ENCODE peak calls at places on chromosome 22, in four cellular contexts. One of them, this sample, is unnamed.

GRCh38 chr22:37638351-37639069 is 959 bp upstream of the SH3BP1 start:
- DNase-seq in gastrocnemius medialis: no peak
- DNase-seq in erythroblast: peak
- DNase-seq in ovary: no peak
- DNase-seq in this sample: no peak

GRCh38 chr22:41289681-41290080 is 3.7 kb upstream of the RANGAP1 start:
- DNase-seq in gastrocnemius medialis: no peak
- DNase-seq in ovary: no peak
- DNase-seq in erythroblast: no peak
- DNase-seq in this sample: no peak

GRCh38 chr22:41250127-41250526 is 9.4 kb upstream of the CHADL start:
- DNase-seq in gastrocnemius medialis: no peak
- DNase-seq in erythroblast: no peak
- DNase-seq in ovary: no peak
- DNase-seq in this sample: no peak

GRCh38 chr22:44137415-44137814 is 43.3 kb upstream of the PARVG start:
- DNase-seq in gastrocnemius medialis: no peak
- DNase-seq in ovary: no peak
- DNase-seq in erythroblast: no peak
- DNase-seq in this sample: no peak

GRCh38 chr22:37207981-37208380 is 4.3 kb downstream of the SSTR3 start:
- DNase-seq in gastrocnemius medialis: no peak
- DNase-seq in ovary: no peak
- DNase-seq in erythroblast: no peak
- DNase-seq in this sample: no peak

GRCh38 chr22:46537221-46537945 is at the start of gene CELSR1:
- DNase-seq in gastrocnemius medialis: no peak
- DNase-seq in erythroblast: no peak
- DNase-seq in ovary: no peak
- DNase-seq in this sample: no peak

GRCh38 chr22:48952256-48953102 is 875.2 kb downstream of the BRD1 start:
- DNase-seq in gastrocnemius medialis: no peak
- DNase-seq in erythroblast: no peak
- DNase-seq in ovary: no peak
- DNase-seq in this sample: no peak

GRCh38 chr22:46800102-46800857 is 37.8 kb downstream of the TBC1D22A start:
- DNase-seq in ovary: no peak
- DNase-seq in erythroblast: no peak
- DNase-seq in gastrocnemius medialis: no peak
- DNase-seq in this sample: no peak

GRCh38 chr22:43185860-43186261 is 1.1 kb downstream of the TTLL12 start:
- DNase-seq in erythroblast: peak
- DNase-seq in gastrocnemius medialis: peak
- DNase-seq in ovary: peak
- DNase-seq in this sample: no peak

DNA sequence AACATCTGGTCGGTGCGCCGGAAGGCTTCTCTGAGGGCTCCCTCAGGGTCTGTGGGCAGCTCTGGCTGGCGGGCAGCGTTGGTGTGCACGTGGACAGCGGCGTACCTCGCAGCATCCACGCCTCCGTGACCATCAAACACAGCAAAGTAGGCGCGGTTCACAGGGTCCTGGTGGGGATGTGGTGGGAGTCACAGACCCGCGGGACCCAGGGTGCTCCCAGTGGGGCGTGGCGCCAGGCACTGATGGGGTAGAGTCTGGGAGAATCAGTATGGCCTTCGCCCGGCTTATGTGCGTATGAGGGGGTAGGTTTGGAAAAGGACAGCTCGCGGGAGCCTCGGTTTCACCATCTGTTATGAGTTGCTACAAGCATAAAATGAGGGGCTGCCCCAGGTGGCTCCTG is 19.2 kb downstream of the PPM1F start:
- DNase-seq in ovary: no peak
- DNase-seq in erythroblast: no peak
- DNase-seq in gastrocnemius medialis: no peak
- DNase-seq in this sample: no peak
- TF ChIP-seq POLR2A in ovary: no peak
- TF ChIP-seq POLR2A in erythroblast: no peak
- TF ChIP-seq POLR2A in gastrocnemius medialis: no peak
- TF ChIP-seq POLR2A in this sample: no peak

DNA sequence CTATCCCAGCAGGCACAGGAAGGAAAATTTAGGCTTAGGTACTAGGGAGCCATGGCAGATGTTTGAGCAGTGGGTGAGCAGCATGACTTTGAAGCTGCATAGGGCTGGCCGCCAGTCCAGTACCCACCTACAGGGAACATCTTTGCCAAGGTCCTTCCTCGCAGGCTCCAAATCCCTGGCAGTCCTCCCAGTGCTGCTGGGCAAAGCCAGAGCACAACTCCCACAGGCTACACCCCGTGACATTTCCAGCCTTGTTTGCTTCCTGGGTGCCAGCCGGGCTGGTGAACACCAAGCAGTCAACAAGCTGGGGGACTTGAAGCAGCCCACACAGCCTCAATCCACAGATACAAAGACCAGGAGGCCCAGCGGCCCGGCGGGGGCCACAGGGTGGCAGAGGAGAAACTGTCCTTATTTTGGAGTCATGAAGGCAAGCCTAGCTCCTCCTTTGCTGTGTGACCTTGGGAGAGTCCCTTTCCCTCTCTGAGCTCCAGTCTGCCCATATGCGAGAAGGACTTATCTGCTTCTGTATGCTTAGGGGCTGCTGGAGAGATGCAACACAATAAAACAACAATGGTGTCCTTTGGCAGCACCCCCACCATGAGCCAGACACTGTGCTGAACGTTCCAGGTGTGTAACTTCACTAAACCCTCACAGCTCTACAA is 28.0 kb downstream of the TPST2 start:
- DNase-seq in erythroblast: no peak
- DNase-seq in ovary: no peak
- DNase-seq in gastrocnemius medialis: peak
- DNase-seq in this sample: no peak
- TF ChIP-seq POLR2A in erythroblast: no peak
- TF ChIP-seq POLR2A in ovary: no peak
- TF ChIP-seq POLR2A in gastrocnemius medialis: no peak
- TF ChIP-seq POLR2A in this sample: no peak

GRCh38 chr22:28917747-28918543 is 34.6 kb downstream of the ZNRF3 start:
- DNase-seq in gastrocnemius medialis: no peak
- DNase-seq in ovary: peak
- DNase-seq in erythroblast: no peak
- DNase-seq in this sample: peak

GRCh38 chr22:28911279-28911640 is 27.9 kb downstream of the ZNRF3 start:
- DNase-seq in erythroblast: no peak
- DNase-seq in ovary: no peak
- DNase-seq in gastrocnemius medialis: no peak
- DNase-seq in this sample: no peak

GRCh38 chr22:28920757-28921584 is 37.6 kb downstream of the ZNRF3 start:
- DNase-seq in ovary: no peak
- DNase-seq in gastrocnemius medialis: no peak
- DNase-seq in erythroblast: no peak
- DNase-seq in this sample: no peak

GRCh38 chr22:28911777-28912669 is 28.7 kb downstream of the ZNRF3 start:
- DNase-seq in gastrocnemius medialis: no peak
- DNase-seq in erythroblast: no peak
- DNase-seq in ovary: peak
- DNase-seq in this sample: no peak

DNA sequence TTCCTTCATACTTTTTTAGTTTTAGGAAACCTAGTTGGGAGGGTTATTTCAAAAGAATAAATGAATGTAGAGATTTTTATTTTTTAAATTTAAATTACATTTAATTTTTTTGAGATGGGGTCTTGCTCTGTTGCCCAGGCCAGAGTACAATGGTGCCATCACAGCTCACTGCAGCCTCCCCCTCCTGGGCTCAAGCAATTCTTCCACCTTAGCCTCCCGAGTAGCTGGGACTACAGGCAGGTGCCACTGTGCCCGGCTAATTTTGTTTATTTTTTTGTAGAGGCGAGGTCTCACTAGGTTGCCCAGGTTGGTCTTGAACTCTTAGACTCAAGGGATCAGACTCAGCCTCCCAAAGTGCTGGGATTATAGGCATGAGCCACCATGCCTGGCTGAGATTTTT is 32.6 kb downstream of the ZNRF3 start:
- DNase-seq in gastrocnemius medialis: no peak
- DNase-seq in erythroblast: no peak
- DNase-seq in ovary: no peak
- DNase-seq in this sample: no peak
- TF ChIP-seq POLR2A in gastrocnemius medialis: no peak
- TF ChIP-seq POLR2A in erythroblast: no peak
- TF ChIP-seq POLR2A in ovary: no peak
- TF ChIP-seq POLR2A in this sample: no peak

GRCh38 chr22:25698986-25699385 is 43.0 kb upstream of the MYO18B start:
- DNase-seq in ovary: no peak
- DNase-seq in erythroblast: no peak
- DNase-seq in gastrocnemius medialis: no peak
- DNase-seq in this sample: no peak

GRCh38 chr22:25700996-25701815 is 40.8 kb upstream of the MYO18B start:
- DNase-seq in erythroblast: no peak
- DNase-seq in gastrocnemius medialis: peak
- DNase-seq in ovary: no peak
- DNase-seq in this sample: no peak

GRCh38 chr22:25702571-25703167 is 39.3 kb upstream of the MYO18B start:
- DNase-seq in gastrocnemius medialis: no peak
- DNase-seq in ovary: no peak
- DNase-seq in erythroblast: no peak
- DNase-seq in this sample: no peak

GRCh38 chr22:25704701-25705100 is 37.3 kb upstream of the MYO18B start:
- DNase-seq in erythroblast: no peak
- DNase-seq in gastrocnemius medialis: no peak
- DNase-seq in ovary: no peak
- DNase-seq in this sample: no peak

DNA sequence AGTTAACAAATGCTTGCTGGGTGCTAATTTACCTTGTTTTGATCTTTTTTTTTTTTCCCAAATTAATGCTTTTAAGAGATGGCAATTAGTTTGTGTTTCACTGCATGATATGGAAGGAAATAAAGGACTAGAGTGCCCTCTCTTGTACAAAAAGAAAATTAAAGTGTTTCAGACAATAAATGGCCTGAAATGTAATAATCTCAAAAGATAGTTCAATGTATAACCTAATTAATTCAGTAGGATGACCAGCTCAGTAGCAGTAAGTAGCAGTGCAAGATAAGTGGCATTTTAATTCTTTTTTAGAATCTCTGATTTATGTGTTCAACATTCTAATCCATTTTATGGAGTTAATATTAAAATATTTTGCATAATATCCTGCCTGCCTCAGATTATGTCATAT is 39.9 kb upstream of the MYO18B start:
- DNase-seq in gastrocnemius medialis: no peak
- DNase-seq in erythroblast: peak
- DNase-seq in ovary: no peak
- DNase-seq in this sample: no peak
- TF ChIP-seq POLR2A in gastrocnemius medialis: no peak
- TF ChIP-seq POLR2A in erythroblast: no peak
- TF ChIP-seq POLR2A in ovary: no peak
- TF ChIP-seq POLR2A in this sample: no peak

DNA sequence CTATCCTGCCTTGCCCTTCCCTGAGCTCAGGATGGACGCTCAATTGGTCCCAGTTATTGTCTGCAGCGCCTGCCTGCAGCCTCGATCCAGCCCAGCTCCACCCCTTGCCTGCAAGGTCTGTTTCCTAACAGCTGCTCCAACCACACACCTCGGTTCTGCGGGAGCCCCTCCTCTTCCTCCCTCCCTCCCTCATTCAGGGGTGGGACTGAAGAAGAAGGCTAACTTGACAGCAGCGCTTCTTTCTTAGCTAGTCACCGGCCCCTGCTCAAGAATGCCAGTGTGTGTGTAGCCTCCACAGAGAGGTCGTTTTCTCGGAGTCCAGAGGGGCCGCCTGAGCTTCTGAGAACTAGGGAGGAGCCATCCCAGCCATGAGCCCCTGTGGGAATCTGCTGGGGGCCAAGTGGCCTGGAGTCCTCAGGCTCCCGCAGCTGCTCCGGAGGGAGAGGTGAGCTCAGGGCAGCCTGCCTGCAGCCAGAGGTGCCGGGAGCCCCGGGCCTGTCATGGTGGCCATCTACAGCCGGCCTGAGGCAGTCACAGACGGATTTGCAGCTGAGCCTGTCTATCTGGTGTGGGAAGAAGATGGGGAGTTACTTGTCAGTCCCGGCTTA is 36.1 kb downstream of the LIMK2 start:
- DNase-seq in erythroblast: peak
- DNase-seq in gastrocnemius medialis: peak
- DNase-seq in ovary: peak
- DNase-seq in this sample: peak
- TF ChIP-seq POLR2A in erythroblast: no peak
- TF ChIP-seq POLR2A in gastrocnemius medialis: peak
- TF ChIP-seq POLR2A in ovary: peak
- TF ChIP-seq POLR2A in this sample: peak

DNA sequence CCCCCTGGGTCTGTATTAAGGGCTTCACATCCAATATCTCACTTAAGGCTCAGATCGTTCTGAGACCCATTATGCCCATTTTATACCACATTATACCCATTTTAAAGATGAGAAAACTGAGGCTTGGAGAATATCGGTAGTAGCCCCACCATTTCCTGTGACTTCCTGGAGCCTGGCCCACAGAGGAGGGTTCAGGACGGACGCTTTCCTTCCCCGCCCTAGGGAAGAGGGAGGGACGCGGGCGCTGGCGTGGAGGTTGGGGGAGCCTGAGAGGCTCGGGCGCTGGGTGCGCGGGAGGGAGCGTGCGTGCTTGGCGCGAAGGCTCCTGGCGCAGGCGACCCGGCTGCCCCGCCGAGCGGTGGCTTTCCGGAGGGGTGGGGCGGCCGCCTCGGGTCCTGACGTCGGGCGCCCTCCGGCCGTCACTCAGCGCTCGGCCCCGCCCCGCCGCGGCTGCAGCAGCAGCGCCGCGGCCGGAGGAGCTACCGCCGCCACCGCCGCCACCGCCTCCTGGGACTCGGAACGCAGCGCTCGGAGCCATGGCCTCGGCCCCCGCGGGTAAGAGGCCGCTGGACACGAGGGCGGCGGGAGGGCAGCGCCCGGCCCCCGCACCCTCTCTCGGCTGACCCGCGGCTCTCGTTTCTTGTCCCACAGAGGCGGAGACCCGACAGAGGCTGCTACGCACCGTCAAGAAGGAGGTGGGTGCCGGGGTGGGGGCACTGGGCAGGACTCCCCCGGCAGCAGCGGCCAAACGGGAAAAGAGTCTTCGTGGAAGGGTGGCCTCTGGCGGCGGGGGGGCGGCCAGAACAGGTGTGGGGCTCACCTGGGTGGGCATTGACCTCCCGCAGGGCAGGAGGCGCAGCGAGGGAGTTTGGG is at the start of gene SGSM1:
- DNase-seq in erythroblast: peak
- DNase-seq in gastrocnemius medialis: peak
- DNase-seq in ovary: peak
- DNase-seq in this sample: peak
- TF ChIP-seq POLR2A in erythroblast: peak
- TF ChIP-seq POLR2A in gastrocnemius medialis: peak
- TF ChIP-seq POLR2A in ovary: peak
- TF ChIP-seq POLR2A in this sample: peak

GRCh38 chr22:38706885-38707180 is 1.1 kb downstream of the GTPBP1 start:
- DNase-seq in erythroblast: no peak
- DNase-seq in gastrocnemius medialis: no peak
- DNase-seq in ovary: no peak
- DNase-seq in this sample: no peak

GRCh38 chr22:38707984-38708383 is 2.2 kb downstream of the GTPBP1 start:
- DNase-seq in erythroblast: peak
- DNase-seq in ovary: no peak
- DNase-seq in gastrocnemius medialis: no peak
- DNase-seq in this sample: no peak

GRCh38 chr22:38705235-38706100 is at the start of gene GTPBP1:
- DNase-seq in ovary: peak
- DNase-seq in gastrocnemius medialis: peak
- DNase-seq in erythroblast: peak
- DNase-seq in this sample: peak

GRCh38 chr22:38706101-38706884 is 549 bp downstream of the GTPBP1 start:
- DNase-seq in ovary: peak
- DNase-seq in erythroblast: peak
- DNase-seq in gastrocnemius medialis: peak
- DNase-seq in this sample: no peak

GRCh38 chr22:38707346-38707745 is 1.6 kb downstream of the GTPBP1 start:
- DNase-seq in ovary: no peak
- DNase-seq in erythroblast: peak
- DNase-seq in gastrocnemius medialis: no peak
- DNase-seq in this sample: no peak
- TF ChIP-seq POLR2A in ovary: no peak
- TF ChIP-seq POLR2A in erythroblast: no peak
- TF ChIP-seq POLR2A in gastrocnemius medialis: peak
- TF ChIP-seq POLR2A in this sample: no peak